ENCODE peak calls at places on chromosomes 3 and 15, in four cellular contexts. B is SK-N-DZ; E is HFFc6; Y is stimulated activated naive CD4-positive, alpha-beta T cell. T is an unnamed sample.
A peak's percentile ranks its signal among the peaks of the same experiment; 100 is the strongest.

GRCh38 chr3:195708626-195709481 is 11.9 kb upstream of the MUC20 start:
- DNase-seq in Y (no peak), E (no peak), B (no peak), T (no peak)

GRCh38 chr3:35383719-35384555 is 255.4 kb upstream of the ARPP21 start:
- DNase-seq in E (no peak), Y (no peak), B (no peak), T (peak; percentile 54)

GRCh38 chr15:45903283-45903682 is 268.5 kb downstream of the SQOR start:
- DNase-seq in B (no peak), E (no peak), Y (no peak), T (no peak)

GRCh38 chr15:66580643-66581042 is 14.8 kb upstream of the LCTL start:
- DNase-seq in E (no peak), B (no peak), Y (no peak), T (no peak)

GRCh38 chr3:188769833-188770232 is 401.9 kb upstream of the TPRG1 start:
- DNase-seq in E (no peak), B (no peak), Y (no peak), T (peak; percentile 90)

GRCh38 chr3:150410311-150411105 is 2.4 kb downstream of the TSC22D2 start:
- DNase-seq in E (no peak), Y (peak; percentile 27), B (peak; percentile 20), T (peak; percentile 72)

GRCh38 chr15:50248994-50249586 is 16.4 kb downstream of the HDC start:
- DNase-seq in Y (no peak), B (no peak), E (no peak), T (no peak)

GRCh38 chr3:183313331-183313730 is 60.3 kb downstream of the B3GNT5 start:
- DNase-seq in Y (no peak), E (no peak), B (no peak), T (no peak)

GRCh38 chr3:141797167-141797773 is 34.1 kb downstream of the GRK7 start:
- DNase-seq in Y (peak; percentile 44), E (no peak), B (no peak), T (no peak)

GRCh38 chr3:38131621-38132369 is 5.1 kb downstream of the ACAA1 start:
- DNase-seq in E (peak; percentile 13), Y (no peak), B (peak; percentile 19), T (peak; percentile 53)

GRCh38 chr3:45026038-45026437 is at the start of gene CLEC3B:
- DNase-seq in B (no peak), E (peak; percentile 24), Y (no peak), T (no peak)

GRCh38 chr3:37984051-37984450 is 6.5 kb upstream of the VILL start:
- DNase-seq in Y (no peak), B (no peak), E (no peak), T (no peak)

GRCh38 chr3:136255672-136256406 is 5.7 kb downstream of the PCCB start:
- DNase-seq in Y (no peak), B (no peak), E (no peak), T (no peak)

GRCh38 chr15:74320358-74321247 is 46.8 kb downstream of the CYP11A1 start:
- DNase-seq in B (peak; percentile 93), Y (no peak), E (peak; percentile 35), T (peak; percentile 95)

GRCh38 chr3:40899286-40899712 is 300.0 kb upstream of the CTNNB1 start:
- DNase-seq in B (no peak), Y (no peak), E (no peak), T (no peak)

GRCh38 chr3:58005662-58006061 is 2.6 kb upstream of the FLNB start:
- DNase-seq in E (peak; percentile 91), Y (no peak), B (no peak), T (peak; percentile 12)

GRCh38 chr3:72368331-72368975 is 479.8 kb downstream of the SHQ1 start:
- DNase-seq in B (no peak), Y (no peak), E (no peak), T (no peak)

GRCh38 chr3:138470687-138471086 is 36.3 kb downstream of the ESYT3 start:
- DNase-seq in Y (no peak), B (no peak), E (no peak), T (no peak)

GRCh38 chr3:15262021-15262420 is 56.0 kb downstream of the CAPN7 start:
- DNase-seq in Y (no peak), B (no peak), E (no peak), T (no peak)

GRCh38 chr15:56600380-56600779 is 132.9 kb downstream of the ZNF280D start:
- DNase-seq in E (no peak), Y (no peak), B (no peak), T (no peak)

GRCh38 chr15:88898736-88899135 is 3.4 kb upstream of the HAPLN3 start:
- DNase-seq in B (no peak), E (no peak), Y (no peak), T (no peak)

GRCh38 chr15:79007066-79007465 is 62.2 kb upstream of the CTSH start:
- DNase-seq in B (peak; percentile 46), Y (no peak), E (peak; percentile 15), T (peak; percentile 78)

GRCh38 chr3:63228677-63229076 is 49.4 kb upstream of the SYNPR start:
- DNase-seq in B (peak; percentile 73), E (peak; percentile 45), Y (no peak), T (peak; percentile 68)

GRCh38 chr15:38651328-38652038 is 86.9 kb upstream of the RASGRP1 start:
- DNase-seq in E (no peak), B (no peak), Y (peak; percentile 89), T (no peak)

GRCh38 chr15:56496635-56497034 is 31.7 kb upstream of the MNS1 start:
- DNase-seq in E (peak; percentile 57), B (peak; percentile 73), Y (peak; percentile 18), T (peak; percentile 88)

GRCh38 chr3:141372656-141373055 is 4.4 kb downstream of the ZBTB38 start:
- DNase-seq in B (no peak), Y (no peak), E (no peak), T (peak; percentile 78)

GRCh38 chr3:180571831-180572578 is 30.0 kb upstream of the TTC14 start:
- DNase-seq in E (no peak), Y (no peak), B (no peak), T (peak; percentile 91)

GRCh38 chr3:127192576-127193232 is at the start of gene PRR23E:
- DNase-seq in B (no peak), E (no peak), Y (no peak), T (no peak)

GRCh38 chr3:110773413-110773954 is 298.1 kb upstream of the NECTIN3 start:
- DNase-seq in B (no peak), Y (no peak), E (peak; percentile 71), T (peak; percentile 25)

GRCh38 chr3:144463916-144464315 is 492.3 kb downstream of the DIPK2A start:
- DNase-seq in Y (no peak), E (no peak), B (no peak), T (no peak)

GRCh38 chr15:85723960-85724945 is 70.5 kb downstream of the KLHL25 start:
- DNase-seq in E (no peak), B (no peak), Y (peak; percentile 8), T (no peak)

GRCh38 chr3:136050250-136050649 is 84.7 kb downstream of the PPP2R3A start:
- DNase-seq in Y (no peak), B (no peak), E (no peak), T (no peak)

GRCh38 chr15:74259324-74259712 is 23.2 kb downstream of the CCDC33 start:
- DNase-seq in B (no peak), Y (no peak), E (no peak), T (peak; percentile 28)

T was measured in NCI-H82.